ENCODE peak calls at places on chromosomes 16 and 17, in ten cellular contexts. F is breast epithelium; P is CD4-positive, alpha-beta memory T cell; M is tibial artery; T is H1; R is PC-3; G is GM23338; X is stomach; D is cardiac muscle cell; E is fibroblast of lung. U is an unnamed sample.

GRCh38 chr17:204427-205175 is 23.2 kb upstream of the DOC2B start:
- DNase-seq in D (no peak), R (no peak), T (no peak), F (no peak), G (no peak), X (no peak), M (no peak), E (no peak), P (no peak), U (no peak)

GRCh38 chr17:10118788-10119130 is 79.6 kb downstream of the GAS7 start:
- DNase-seq in E (no peak), T (no peak), P (no peak), G (no peak), F (no peak), X (no peak), D (no peak), R (no peak), M (peak; percentile 38), U (no peak)

GRCh38 chr17:77247048-77247541 is 106.3 kb downstream of the SEC14L1 start:
- DNase-seq in M (peak; percentile 85), F (peak; percentile 73), R (peak; percentile 89), E (peak; percentile 71), D (peak; percentile 88), G (peak; percentile 91), X (peak; percentile 89), T (peak; percentile 96), P (peak; percentile 84), U (peak; percentile 77)

GRCh38 chr17:80942360-80943345 is 49.0 kb upstream of the CHMP6 start:
- DNase-seq in E (peak; percentile 97), F (peak; percentile 91), P (no peak), R (no peak), T (no peak), D (peak; percentile 94), G (no peak), M (peak; percentile 99), X (peak; percentile 76), U (peak; percentile 96)

GRCh38 chr17:41559548-41559947 is 12.3 kb downstream of the KRT9 start:
- DNase-seq in R (no peak), G (no peak), E (no peak), M (no peak), X (no peak), D (peak; percentile 22), P (no peak), T (no peak), F (no peak), U (no peak)

GRCh38 chr17:78774956-78775571 is 7.0 kb downstream of the CYTH1 start:
- DNase-seq in G (no peak), T (no peak), E (no peak), D (no peak), F (no peak), R (no peak), M (no peak), P (peak; percentile 63), X (no peak), U (peak; percentile 29)

GRCh38 chr17:65660947-65661346 is 99.5 kb upstream of the AXIN2 start:
- DNase-seq in D (peak; percentile 62), R (peak; percentile 39), E (peak; percentile 57), T (no peak), P (no peak), M (no peak), G (no peak), F (no peak), X (no peak), U (no peak)

GRCh38 chr17:16491703-16492612 is at the start of gene LRRC75A:
- DNase-seq in F (no peak), T (peak; percentile 74), P (peak; percentile 47), M (peak; percentile 68), E (peak; percentile 20), G (peak; percentile 86), D (peak; percentile 39), R (peak; percentile 45), X (peak; percentile 59), U (no peak)

GRCh38 chr17:3968017-3968416 is 3.8 kb upstream of the ATP2A3 start:
- DNase-seq in E (no peak), M (no peak), G (no peak), X (no peak), F (no peak), T (no peak), R (no peak), P (no peak), D (no peak), U (no peak)

GRCh38 chr17:9002610-9003354 is 18.5 kb upstream of the NTN1 start:
- DNase-seq in D (peak; percentile 18), P (no peak), X (no peak), T (peak; percentile 72), G (peak; percentile 67), F (no peak), R (no peak), E (no peak), M (peak; percentile 81), U (no peak)

GRCh38 chr17:1498233-1498632 is 5.7 kb upstream of the MYO1C start:
- DNase-seq in T (no peak), F (no peak), R (no peak), D (no peak), X (no peak), M (no peak), G (no peak), P (no peak), E (no peak), U (no peak)

GRCh38 chr17:11144358-11145233 is 96.4 kb upstream of the SHISA6 start:
- DNase-seq in F (no peak), T (peak; percentile 49), M (no peak), P (no peak), D (peak; percentile 58), X (peak; percentile 68), E (peak; percentile 33), R (peak; percentile 57), G (peak; percentile 18), U (no peak)

DNA sequence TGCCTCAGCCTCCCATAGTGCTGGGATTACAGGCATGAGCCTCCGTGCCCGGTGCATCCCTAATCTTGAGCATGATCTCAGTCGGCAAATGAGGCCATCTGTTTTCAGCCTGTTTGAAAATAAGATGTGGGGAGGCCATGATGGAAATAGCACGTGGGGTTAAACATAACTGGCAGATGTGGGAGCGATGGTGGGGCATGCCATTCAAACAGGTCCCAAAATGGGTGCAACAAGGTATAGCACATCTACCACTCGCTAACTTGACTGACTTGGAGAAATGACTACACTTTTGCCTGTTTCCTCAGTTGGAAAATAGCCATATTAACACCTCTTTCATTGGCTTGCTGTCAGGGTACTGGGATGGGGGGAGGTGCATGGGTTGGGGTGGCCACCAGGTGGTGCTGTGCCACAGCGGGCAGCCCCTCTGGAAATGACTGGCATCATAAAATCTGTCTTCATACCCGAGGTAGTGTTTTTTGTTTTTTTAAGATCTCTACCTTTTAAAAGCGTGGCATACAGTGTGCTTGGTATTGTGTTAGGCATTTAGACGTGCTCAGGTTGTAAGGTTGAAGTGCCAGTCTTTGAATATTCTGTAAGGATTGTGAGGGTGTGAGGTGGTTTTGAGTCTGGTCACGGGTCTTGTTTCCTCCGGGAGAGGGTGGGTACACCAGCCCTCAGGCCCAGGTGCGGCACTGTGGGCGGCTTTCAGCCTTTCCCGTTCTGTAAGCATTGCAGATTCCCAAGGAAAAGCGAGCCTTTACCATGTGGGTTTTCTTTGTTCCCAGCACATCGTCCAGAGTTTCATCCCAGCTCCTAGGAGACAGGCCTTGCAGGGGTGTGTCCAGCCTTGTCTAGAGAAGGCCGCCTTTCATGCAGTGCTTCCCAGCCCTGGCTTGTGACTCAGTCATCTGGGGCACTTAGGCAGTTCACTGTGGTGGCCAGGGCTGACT is 2.9 kb upstream of the TTYH2 start:
- DNase-seq in M (peak; percentile 79), X (peak; percentile 74), P (peak; percentile 84), T (peak; percentile 84), D (peak; percentile 77), E (peak; percentile 62), G (peak; percentile 70), F (peak; percentile 74), R (peak; percentile 80), U (peak; percentile 71)
- H3K4me1 ChIP-seq in M (no peaks in the 10 kb centered on the region), X (peaks cover 60% of the 10 kb centered on the region), P (peaks cover 77% of the 10 kb centered on the region), T (peaks cover 21% of the 10 kb centered on the region), D (peaks cover 17% of the 10 kb centered on the region), E (peaks cover 20% of the 10 kb centered on the region), G (peaks cover 33% of the 10 kb centered on the region), F (peaks cover 21% of the 10 kb centered on the region), R (peaks cover 53% of the 10 kb centered on the region), U (no peaks in the 10 kb centered on the region)

GRCh38 chr16:23082161-23082788 is 67.0 kb downstream of the USP31 start:
- DNase-seq in E (no peak), X (no peak), T (no peak), M (no peak), P (no peak), D (no peak), R (no peak), G (no peak), F (no peak), U (no peak)
- H3K27ac ChIP-seq in E (no peak overlapping the region), X (no peak overlapping the region), T (no peak overlapping the region), M (no peak overlapping the region), P (no peak overlapping the region), D (no peak overlapping the region), R (no peak overlapping the region), G (no peak overlapping the region), F (no peak overlapping the region), U (no peak overlapping the region)

GRCh38 chr16:70711211-70711978 is 25.5 kb upstream of the MTSS2 start:
- DNase-seq in E (no peak), M (no peak), P (no peak), R (no peak), X (no peak), F (no peak), G (no peak), D (no peak), T (no peak), U (no peak)
- H3K4me1 ChIP-seq in E (peaks cover 29% of the 10 kb centered on the region), M (peaks cover 4% of the 10 kb centered on the region), P (no peaks in the 10 kb centered on the region), R (peaks cover 37% of the 10 kb centered on the region), X (peaks cover 30% of the 10 kb centered on the region), F (peaks cover 31% of the 10 kb centered on the region), G (peaks cover 36% of the 10 kb centered on the region), D (peaks cover 65% of the 10 kb centered on the region), T (peaks cover 40% of the 10 kb centered on the region), U (peaks cover 33% of the 10 kb centered on the region)

GRCh38 chr16:19766988-19767387 is 48.9 kb downstream of the IQCK start:
- DNase-seq in X (no peak), D (no peak), P (no peak), E (no peak), M (no peak), R (no peak), F (no peak), G (no peak), T (no peak), U (no peak)

GRCh38 chr16:19765860-19766553 is 47.9 kb downstream of the IQCK start:
- DNase-seq in F (no peak), X (peak; percentile 68), D (peak; percentile 42), T (no peak), R (no peak), M (peak; percentile 76), G (no peak), E (peak; percentile 15), P (no peak), U (peak; percentile 65)

GRCh38 chr16:19769239-19769638 is 51.2 kb downstream of the IQCK start:
- DNase-seq in T (no peak), P (no peak), R (no peak), E (no peak), G (no peak), F (no peak), D (no peak), X (no peak), M (no peak), U (no peak)

GRCh38 chr16:19767497-19767896 is 49.4 kb downstream of the IQCK start:
- DNase-seq in P (no peak), F (no peak), X (no peak), R (no peak), T (no peak), M (no peak), E (no peak), G (no peak), D (no peak), U (no peak)

DNA sequence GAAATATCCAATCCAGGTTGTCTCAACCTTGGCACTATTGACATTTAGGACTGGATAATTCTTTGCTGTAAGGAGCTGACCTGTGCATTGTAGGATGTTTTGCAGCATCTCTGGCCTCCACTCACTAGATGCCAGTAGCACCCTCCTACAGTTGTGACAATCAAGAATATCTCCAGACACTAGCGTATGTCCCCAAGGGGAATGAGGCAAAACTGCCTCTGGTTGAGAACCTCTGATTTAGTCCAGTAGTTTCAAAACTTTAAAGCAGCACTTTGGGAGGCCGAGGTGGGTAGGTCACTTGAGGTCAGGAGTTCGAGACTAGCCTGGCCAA is 48.4 kb downstream of the IQCK start:
- DNase-seq in F (no peak), P (no peak), E (no peak), M (no peak), D (no peak), T (no peak), X (no peak), R (no peak), G (no peak), U (no peak)
- H3K27ac ChIP-seq in F (peak overlapping the region; percentile 41), P (no peak overlapping the region), E (no peak overlapping the region), M (no peak overlapping the region), D (no peak overlapping the region), T (no peak overlapping the region), X (no peak overlapping the region), R (no peak overlapping the region), G (no peak overlapping the region), U (peak overlapping the region; percentile 2)